ENCODE peak calls at places on chromosomes 1 and 21, in five cellular contexts. C is astrocyte of the cerebellum, L is PC-9, T is RWPE1, P is BJ. K is an unnamed sample.

GRCh38 chr21:37338671-37339526 is 27.7 kb upstream of the DYRK1A start:
- DNase-seq in C (peak), L (peak), T (peak), P (peak), K (peak)

GRCh38 chr1:56627636-56628039 is 17.5 kb upstream of the PRKAA2 start:
- DNase-seq in C (no peak), L (no peak), P (no peak), T (no peak), K (no peak)

GRCh38 chr21:31514598-31514997 is 144.9 kb upstream of the SOD1 start:
- DNase-seq in T (no peak), L (no peak), P (no peak), C (no peak), K (peak)

GRCh38 chr1:236059011-236059410 is 5.9 kb downstream of the NID1 start:
- DNase-seq in P (no peak), C (no peak), T (no peak), L (no peak), K (no peak)

GRCh38 chr1:227521782-227522181 is 41.6 kb upstream of the ZNF678 start:
- DNase-seq in P (no peak), T (no peak), C (no peak), L (no peak), K (no peak)

GRCh38 chr1:147892216-147892615 is 10.4 kb upstream of the GJA8 start:
- DNase-seq in L (no peak), T (no peak), C (no peak), P (no peak), K (no peak)

GRCh38 chr1:92310185-92310597 is 11.3 kb downstream of the RPAP2 start:
- DNase-seq in T (peak), L (peak), P (no peak), C (peak), K (no peak)

GRCh38 chr1:98919211-98919610 is 85.5 kb downstream of the PLPPR5 start:
- DNase-seq in L (no peak), T (no peak), C (no peak), P (no peak), K (no peak)

GRCh38 chr1:187226396-187226795 is 397.6 kb downstream of the PLA2G4A start:
- DNase-seq in C (no peak), P (no peak), T (no peak), L (no peak), K (no peak)

GRCh38 chr1:109776911-109777310 is 13.2 kb upstream of the EPS8L3 start:
- DNase-seq in C (peak), L (peak), T (peak), P (no peak), K (peak)

GRCh38 chr1:162982364-162982763 is 86.8 kb upstream of the RGS4 start:
- DNase-seq in C (no peak), T (no peak), L (no peak), P (no peak), K (no peak)

GRCh38 chr1:47624531-47624930 is 186.7 kb downstream of the FOXD2 start:
- DNase-seq in C (no peak), P (no peak), T (peak), L (no peak), K (no peak)

GRCh38 chr1:54353959-54354358 is 52.2 kb downstream of the SSBP3 start:
- DNase-seq in C (no peak), P (no peak), L (no peak), T (no peak), K (no peak)

GRCh38 chr1:225809842-225810578 is at the start of gene EPHX1:
- DNase-seq in P (peak), T (peak), C (peak), L (peak), K (peak)

GRCh38 chr1:11533790-11534787 is 55.1 kb downstream of the DISP3 start:
- DNase-seq in T (no peak), P (no peak), C (no peak), L (no peak), K (no peak)

GRCh38 chr1:95117207-95118018 is at the start of gene TLCD4:
- DNase-seq in T (peak), L (peak), C (no peak), P (no peak), K (peak)

GRCh38 chr21:25324666-25325065 is 282.6 kb downstream of the MRPL39 start:
- DNase-seq in T (no peak), C (no peak), L (no peak), P (no peak), K (no peak)

GRCh38 chr21:14858309-14858708 is 206.5 kb downstream of the NRIP1 start:
- DNase-seq in P (no peak), T (no peak), C (no peak), L (no peak), K (no peak)

GRCh38 chr1:204493882-204494280 is 724 bp downstream of the PIK3C2B start:
- DNase-seq in L (peak), P (no peak), C (no peak), T (peak), K (peak)

GRCh38 chr1:109502368-109502851 is 7.1 kb downstream of the AMIGO1 start:
- DNase-seq in P (no peak), C (no peak), L (no peak), T (no peak), K (no peak)

GRCh38 chr21:28605138-28605537 is 387.5 kb downstream of the LTN1 start:
- DNase-seq in T (no peak), P (no peak), L (no peak), C (no peak), K (no peak)

GRCh38 chr1:67918067-67918466 is 84.8 kb upstream of the GNG12 start:
- DNase-seq in P (no peak), T (no peak), C (no peak), L (no peak), K (no peak)

GRCh38 chr1:71593523-71593922 is 512.7 kb upstream of the ZRANB2 start:
- DNase-seq in L (no peak), C (no peak), T (no peak), P (no peak), K (no peak)

GRCh38 chr1:72184099-72184695 is 98.1 kb downstream of the NEGR1 start:
- DNase-seq in T (no peak), C (no peak), L (no peak), P (no peak), K (no peak)

GRCh38 chr1:244207935-244208244 is 156.8 kb downstream of the ZBTB18 start:
- DNase-seq in P (no peak), L (no peak), T (no peak), C (no peak), K (no peak)

GRCh38 chr1:152479792-152480595 is 30.6 kb upstream of the LCE5A start:
- DNase-seq in P (no peak), C (no peak), L (no peak), T (no peak), K (peak)

GRCh38 chr1:6884652-6885153 is 99.4 kb downstream of the CAMTA1 start:
- DNase-seq in T (no peak), P (no peak), L (no peak), C (no peak), K (no peak)

GRCh38 chr1:159845751-159846531 is 16.5 kb downstream of the VSIG8 start:
- DNase-seq in C (no peak), L (no peak), T (no peak), P (no peak), K (no peak)

GRCh38 chr1:207245124-207245523 is 76.4 kb upstream of the CD55 start:
- DNase-seq in T (no peak), L (no peak), P (no peak), C (no peak), K (no peak)

GRCh38 chr21:33373451-33373850 is 29.8 kb upstream of the IFNGR2 start:
- DNase-seq in P (no peak), T (no peak), L (peak), C (no peak), K (no peak)

GRCh38 chr1:184497962-184498723 is 111.3 kb downstream of the C1orf21 start:
- DNase-seq in L (no peak), P (no peak), T (no peak), C (no peak), K (no peak)

GRCh38 chr1:175646439-175647209 is 96.8 kb downstream of the TNR start:
- DNase-seq in T (no peak), C (no peak), P (no peak), L (no peak), K (no peak)

GRCh38 chr21:41477641-41478318 is 30.2 kb downstream of the TMPRSS2 start:
- DNase-seq in P (no peak), L (peak), T (no peak), C (peak), K (no peak)

GRCh38 chr1:2231667-2232254 is 3.6 kb downstream of the SKI start:
- DNase-seq in C (no peak), L (peak), P (no peak), T (peak), K (peak)

GRCh38 chr1:11107541-11107940 is 7.9 kb upstream of the EXOSC10 start:
- DNase-seq in L (no peak), P (no peak), C (no peak), T (no peak), K (no peak)

GRCh38 chr1:206723500-206724472 is 39.1 kb downstream of the MAPKAPK2 start:
- DNase-seq in P (peak), T (peak), C (peak), L (peak), K (peak)

GRCh38 chr1:201704439-201704792 is 124.5 kb upstream of the IPO9 start:
- DNase-seq in L (no peak), P (no peak), C (no peak), T (no peak), K (no peak)
- TF ChIP-seq CTCF in L (peak), P (no peak), C (no peak), T (peak), K (no peak)

DNA sequence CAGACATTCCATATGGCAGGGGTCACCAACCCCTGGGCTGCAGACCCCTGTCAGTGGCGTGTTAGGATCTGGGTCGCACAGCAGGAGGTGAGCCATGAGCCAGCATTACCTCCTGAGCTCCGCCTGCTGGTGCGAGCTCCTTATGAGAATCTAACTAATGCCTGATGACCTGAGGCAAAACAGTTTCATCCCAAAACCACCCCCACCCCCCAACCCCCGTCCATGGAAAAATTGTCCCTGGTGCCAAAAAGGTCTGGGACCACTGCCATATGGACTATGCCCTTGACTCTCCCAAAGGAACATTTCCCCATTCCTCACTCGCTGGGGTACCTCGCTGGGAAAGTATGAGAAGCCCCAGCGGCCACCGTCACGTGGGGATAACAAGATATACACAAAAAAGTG is 6.4 kb upstream of the CPT2 start:
- DNase-seq in C (no peak), T (no peak), L (no peak), P (no peak), K (no peak)
- TF ChIP-seq CTCF in C (no peak), T (no peak), L (no peak), P (no peak), K (no peak)

GRCh38 chr1:239841635-239842034 is 250.0 kb upstream of the FMN2 start:
- DNase-seq in C (no peak), T (no peak), P (no peak), L (no peak), K (no peak)
- TF ChIP-seq CTCF in C (no peak), T (no peak), P (no peak), L (no peak), K (no peak)

DNA sequence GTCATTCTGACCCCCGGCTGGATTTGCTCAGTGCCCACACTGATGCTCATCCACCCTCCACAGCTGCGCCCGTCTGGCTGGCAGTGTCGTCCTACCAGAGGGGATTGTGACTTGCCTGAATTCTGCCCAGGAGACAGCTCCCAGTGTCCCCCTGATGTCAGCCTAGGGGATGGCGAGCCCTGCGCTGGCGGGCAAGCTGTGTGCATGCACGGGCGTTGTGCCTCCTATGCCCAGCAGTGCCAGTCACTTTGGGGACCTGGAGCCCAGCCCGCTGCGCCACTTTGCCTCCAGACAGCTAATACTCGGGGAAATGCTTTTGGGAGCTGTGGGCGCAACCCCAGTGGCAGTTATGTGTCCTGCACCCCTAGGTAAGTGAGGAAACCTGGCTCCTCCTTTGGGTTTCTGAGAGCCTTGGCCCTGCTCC is 5.7 kb upstream of the EFNA4 start:
- DNase-seq in L (no peak), C (no peak), P (no peak), T (no peak), K (no peak)
- TF ChIP-seq CTCF in L (peak), C (peak), P (no peak), T (no peak), K (no peak)

DNA sequence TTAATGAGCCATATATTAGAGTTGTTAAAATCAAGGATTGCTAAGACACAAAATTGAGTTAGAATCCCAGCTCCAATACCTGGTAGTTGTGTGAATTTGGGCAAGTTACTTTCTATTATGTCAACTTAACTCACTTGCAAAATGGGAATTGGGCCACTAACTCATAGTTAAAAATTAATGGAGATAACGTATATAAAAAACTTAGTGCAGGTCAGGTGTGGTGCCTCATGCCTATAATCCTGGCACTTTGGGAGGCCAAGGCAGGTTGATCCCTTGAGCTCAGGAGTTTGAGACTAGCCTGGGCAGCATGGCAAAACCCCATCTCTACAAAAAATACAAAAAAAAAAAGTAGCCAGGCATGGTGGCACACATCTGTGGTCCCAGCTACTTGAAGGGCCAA is 57.5 kb downstream of the SRSF11 start:
- DNase-seq in T (no peak), P (no peak), C (no peak), L (no peak), K (no peak)
- TF ChIP-seq CTCF in T (no peak), P (no peak), C (no peak), L (no peak), K (no peak)

DNA sequence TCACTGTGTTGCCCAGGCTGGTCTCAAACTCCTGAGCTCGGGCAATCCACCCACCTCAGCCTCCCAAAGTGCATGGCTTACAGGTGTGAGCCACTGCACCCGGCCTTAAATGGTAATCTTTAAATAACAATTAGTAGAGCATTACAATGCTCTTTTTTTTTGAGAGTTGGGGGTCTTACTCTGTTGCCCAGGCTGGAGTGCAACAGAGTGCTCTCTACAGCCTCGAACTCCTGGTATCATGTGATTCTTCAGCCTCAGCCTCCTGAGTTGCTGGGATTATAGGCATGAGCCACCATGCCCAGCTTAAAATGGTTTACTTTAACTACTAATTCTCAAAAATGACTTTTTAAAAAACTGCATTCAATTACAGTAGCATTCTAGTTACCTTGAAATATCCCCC is 52.2 kb downstream of the PIK3R3 start:
- DNase-seq in T (no peak), L (no peak), C (no peak), P (no peak), K (no peak)
- TF ChIP-seq CTCF in T (no peak), L (no peak), C (no peak), P (no peak), K (no peak)

GRCh38 chr1:20469406-20470076 is 16.5 kb downstream of the CAMK2N1 start:
- DNase-seq in P (no peak), C (no peak), L (no peak), T (no peak), K (no peak)
- TF ChIP-seq CTCF in P (peak), C (no peak), L (no peak), T (no peak), K (no peak)

K was measured in Calu3.